ENCODE peak calls at places on chromosomes 6 and 20, in nine cellular contexts. K, S, D, H, R, M, V, L and X are unnamed samples. For H3K4me1, the result is how much of the 10 kb centered on the place peaks cover.

GRCh38 chr6:34919651-34920050 is 30.6 kb downstream of the ANKS1A start:
- DNase-seq in K (no peak), S (no peak), D (no peak), H (peak), R (no peak), M (no peak), V (no peak), L (peak), X (no peak)

GRCh38 chr20:59720013-59720412 is 115.7 kb downstream of the PHACTR3 start:
- DNase-seq in K (no peak), S (no peak), D (no peak), H (no peak), R (no peak), M (no peak), V (no peak), L (no peak), X (no peak)

GRCh38 chr6:54654376-54654775 is 192.2 kb upstream of the FAM83B start:
- DNase-seq in K (no peak), S (no peak), D (no peak), H (no peak), R (no peak), M (no peak), V (peak), L (no peak), X (no peak)

GRCh38 chr6:167898673-167899311 is 72.1 kb downstream of the AFDN start:
- DNase-seq in K (no peak), S (peak), D (peak), H (peak), R (no peak), M (no peak), V (peak), L (peak), X (no peak)

GRCh38 chr6:53547166-53547814 is 2.4 kb upstream of the GCLC start:
- DNase-seq in K (no peak), S (peak), D (peak), H (no peak), R (no peak), M (no peak), V (no peak), L (no peak), X (no peak)

GRCh38 chr6:28871335-28872156 is 52.2 kb downstream of the TRIM27 start:
- DNase-seq in K (no peak), S (no peak), D (no peak), H (no peak), R (no peak), M (no peak), V (no peak), L (no peak), X (no peak)

GRCh38 chr6:36269834-36270705 is at the start of gene PNPLA1:
- DNase-seq in K (no peak), S (no peak), D (no peak), H (no peak), R (no peak), M (no peak), V (no peak), L (no peak), X (no peak)

GRCh38 chr6:10402648-10403311 is 12.1 kb downstream of the TFAP2A start:
- DNase-seq in K (no peak), S (no peak), D (no peak), H (no peak), R (no peak), M (no peak), V (no peak), L (no peak), X (no peak)

GRCh38 chr6:158548418-158549161 is 11.3 kb upstream of the TMEM181 start:
- DNase-seq in K (no peak), S (no peak), D (no peak), H (no peak), R (no peak), M (no peak), V (no peak), L (no peak), X (no peak)

GRCh38 chr6:79167931-79168694 is 66.4 kb downstream of the HMGN3 start:
- DNase-seq in K (no peak), S (no peak), D (no peak), H (peak), R (no peak), M (no peak), V (no peak), L (peak), X (no peak)

GRCh38 chr20:53677447-53678314 is 84.0 kb upstream of the ZNF217 start:
- DNase-seq in K (no peak), S (peak), D (no peak), H (peak), R (peak), M (no peak), V (peak), L (peak), X (no peak)

GRCh38 chr6:113361014-113361645 is 496.0 kb upstream of the MARCKS start:
- DNase-seq in K (no peak), S (no peak), D (no peak), H (peak), R (no peak), M (no peak), V (no peak), L (peak), X (no peak)

GRCh38 chr20:32943490-32944052 is 60.7 kb downstream of the SUN5 start:
- DNase-seq in K (no peak), S (no peak), D (no peak), H (no peak), R (no peak), M (no peak), V (no peak), L (no peak), X (no peak)

GRCh38 chr6:75217203-75217602 is 11.3 kb upstream of the COL12A1 start:
- DNase-seq in K (no peak), S (no peak), D (no peak), H (peak), R (no peak), M (no peak), V (no peak), L (peak), X (no peak)

GRCh38 chr20:20894753-20895152 is 182.3 kb upstream of the RALGAPA2 start:
- DNase-seq in K (peak), S (no peak), D (no peak), H (no peak), R (peak), M (peak), V (no peak), L (no peak), X (no peak)

GRCh38 chr6:133964052-133964451 is 11.0 kb downstream of the TBPL1 start:
- DNase-seq in K (no peak), S (no peak), D (no peak), H (peak), R (no peak), M (no peak), V (no peak), L (peak), X (no peak)

GRCh38 chr20:60254901-60255411 is 296.7 kb downstream of the CDH26 start:
- DNase-seq in K (no peak), S (no peak), D (no peak), H (peak), R (no peak), M (no peak), V (no peak), L (no peak), X (no peak)

GRCh38 chr6:150766201-150766997 is 99.1 kb upstream of the MTHFD1L start:
- DNase-seq in K (no peak), S (no peak), D (no peak), H (peak), R (no peak), M (peak), V (no peak), L (no peak), X (peak)

GRCh38 chr6:38638941-38639497 is 710 bp downstream of the BTBD9 start:
- DNase-seq in K (no peak), S (peak), D (peak), H (peak), R (no peak), M (no peak), V (peak), L (peak), X (no peak)

GRCh38 chr6:46923476-46923875 is 1.7 kb upstream of the ADGRF5 start:
- DNase-seq in K (no peak), S (no peak), D (no peak), H (no peak), R (peak), M (no peak), V (no peak), L (no peak), X (no peak)

GRCh38 chr20:8627386-8628030 is 441.4 kb upstream of the PLCB4 start:
- DNase-seq in K (no peak), S (no peak), D (no peak), H (peak), R (no peak), M (no peak), V (no peak), L (peak), X (peak)

GRCh38 chr6:18835976-18836375 is 448.8 kb downstream of the RNF144B start:
- DNase-seq in K (no peak), S (no peak), D (no peak), H (no peak), R (no peak), M (no peak), V (no peak), L (no peak), X (no peak)

GRCh38 chr6:45637611-45638257 is 260.0 kb upstream of the SUPT3H start:
- DNase-seq in K (peak), S (peak), D (no peak), H (no peak), R (no peak), M (no peak), V (no peak), L (no peak), X (no peak)

GRCh38 chr6:34809914-34810882 is 18.3 kb downstream of the BLTP3A start:
- DNase-seq in K (no peak), S (no peak), D (no peak), H (no peak), R (no peak), M (no peak), V (no peak), L (peak), X (no peak)

GRCh38 chr6:50141100-50141499 is 91.4 kb upstream of the DEFB112 start:
- DNase-seq in K (no peak), S (no peak), D (no peak), H (no peak), R (no peak), M (no peak), V (no peak), L (no peak), X (no peak)

GRCh38 chr20:44692932-44693476 is 22.2 kb upstream of the CCN5 start:
- DNase-seq in K (peak), S (peak), D (no peak), H (peak), R (peak), M (peak), V (peak), L (peak), X (peak)

GRCh38 chr6:165060636-165061190 is 248.7 kb downstream of the C6orf118 start:
- DNase-seq in K (no peak), S (no peak), D (no peak), H (no peak), R (no peak), M (no peak), V (no peak), L (no peak), X (no peak)

GRCh38 chr6:46605091-46605797 is 47.4 kb downstream of the CYP39A1 start:
- DNase-seq in K (no peak), S (no peak), D (peak), H (no peak), R (no peak), M (no peak), V (no peak), L (no peak), X (no peak)

GRCh38 chr6:111669326-111669725 is 63.6 kb upstream of the TRAF3IP2 start:
- DNase-seq in K (no peak), S (no peak), D (no peak), H (no peak), R (no peak), M (no peak), V (no peak), L (no peak), X (no peak)

GRCh38 chr6:111602481-111603404 is 2.9 kb downstream of the TRAF3IP2 start:
- DNase-seq in K (no peak), S (peak), D (no peak), H (peak), R (peak), M (peak), V (peak), L (peak), X (peak)

GRCh38 chr20:39775110-39775509 is 813.0 kb downstream of the DHX35 start:
- DNase-seq in K (peak), S (no peak), D (no peak), H (peak), R (peak), M (peak), V (no peak), L (no peak), X (peak)

GRCh38 chr20:19419420-19419819 is 207.0 kb downstream of the SLC24A3 start:
- DNase-seq in K (no peak), S (no peak), D (no peak), H (no peak), R (no peak), M (no peak), V (no peak), L (no peak), X (no peak)

GRCh38 chr20:33656010-33656782 is 5.9 kb upstream of the C20orf144 start:
- DNase-seq in K (no peak), S (no peak), D (no peak), H (no peak), R (no peak), M (no peak), V (no peak), L (no peak), X (no peak)

GRCh38 chr20:64232794-64233193 is 22.8 kb upstream of the PCMTD2 start:
- DNase-seq in K (no peak), S (no peak), D (no peak), H (no peak), R (peak), M (peak), V (no peak), L (no peak), X (no peak)

GRCh38 chr20:64057628-64058498 is 5.1 kb upstream of the TCEA2 start:
- DNase-seq in K (peak), S (peak), D (peak), H (peak), R (peak), M (peak), V (peak), L (peak), X (peak)

GRCh38 chr6:159996626-159997497 is 28.0 kb downstream of the IGF2R start:
- DNase-seq in K (no peak), S (no peak), D (no peak), H (no peak), R (no peak), M (no peak), V (no peak), L (no peak), X (no peak)

GRCh38 chr6:43391448-43392031 is 22.1 kb upstream of the ZNF318 start:
- DNase-seq in K (no peak), S (peak), D (no peak), H (no peak), R (no peak), M (no peak), V (no peak), L (peak), X (no peak)

DNA sequence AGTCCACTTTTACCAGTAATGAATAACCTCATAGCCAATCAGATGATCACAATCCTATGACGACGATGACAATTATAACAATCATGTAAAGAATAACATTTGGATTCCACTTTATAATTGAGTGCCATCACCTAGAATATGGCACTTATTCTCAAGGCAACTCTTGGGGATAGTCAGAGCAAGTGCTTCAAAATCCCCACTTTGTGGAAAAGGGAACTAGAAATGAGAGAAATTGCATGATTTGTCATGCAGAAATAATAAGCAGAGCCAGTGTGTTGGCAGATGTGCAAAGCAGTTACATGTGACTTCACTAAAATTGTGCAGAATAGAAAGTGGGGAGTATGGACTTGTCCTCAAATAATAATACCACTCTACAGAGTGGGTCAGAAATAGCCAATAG is 41.3 kb downstream of the FRK start:
- DNase-seq in K (no peak), S (no peak), D (no peak), H (no peak), R (no peak), M (no peak), V (no peak), L (no peak), X (no peak)
- H3K4me1 ChIP-seq in K (under half), S (under half), D (under half), H (under half), R (under half), M (under half), V (under half), L (under half), X (under half)

DNA sequence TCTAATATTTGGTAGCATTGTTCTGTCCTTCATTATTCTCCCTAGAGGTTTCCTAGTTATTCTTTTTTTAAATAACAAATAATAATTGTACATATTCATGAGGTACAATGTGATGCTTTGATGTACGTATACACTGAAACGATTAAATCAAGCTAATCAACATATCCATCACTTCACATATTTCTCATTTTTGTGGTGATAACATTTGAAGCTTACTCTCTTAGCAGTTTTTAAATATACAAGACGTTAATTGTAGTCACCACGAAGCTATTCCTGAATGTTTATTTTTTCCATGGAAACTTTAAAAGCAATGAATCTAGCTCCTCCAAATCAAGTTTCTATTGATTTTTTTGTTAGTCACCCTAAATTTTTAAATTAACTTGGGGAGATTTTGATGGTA is 116.5 kb upstream of the PRND start:
- DNase-seq in K (no peak), S (no peak), D (no peak), H (no peak), R (no peak), M (no peak), V (no peak), L (peak), X (no peak)
- H3K4me1 ChIP-seq in K (under half), S (under half), D (under half), H (under half), R (under half), M (under half), V (under half), L (under half), X (under half)

GRCh38 chr6:25402125-25402524 is 123.0 kb downstream of the CARMIL1 start:
- DNase-seq in K (no peak), S (no peak), D (no peak), H (no peak), R (no peak), M (no peak), V (no peak), L (no peak), X (no peak)

GRCh38 chr6:25403150-25403549 is 124.0 kb downstream of the CARMIL1 start:
- DNase-seq in K (no peak), S (no peak), D (peak), H (no peak), R (no peak), M (no peak), V (no peak), L (no peak), X (no peak)

GRCh38 chr6:25404693-25405169 is 125.6 kb downstream of the CARMIL1 start:
- DNase-seq in K (no peak), S (no peak), D (peak), H (no peak), R (no peak), M (no peak), V (peak), L (no peak), X (no peak)

GRCh38 chr6:25405442-25405841 is 126.3 kb downstream of the CARMIL1 start:
- DNase-seq in K (no peak), S (no peak), D (peak), H (no peak), R (no peak), M (no peak), V (no peak), L (no peak), X (no peak)

GRCh38 chr6:25404094-25404493 is 124.9 kb downstream of the CARMIL1 start:
- DNase-seq in K (no peak), S (no peak), D (peak), H (no peak), R (no peak), M (no peak), V (no peak), L (no peak), X (no peak)
- H3K4me1 ChIP-seq in K (under half), S (under half), D (half or more), H (under half), R (under half), M (under half), V (under half), L (under half), X (under half)

DNA sequence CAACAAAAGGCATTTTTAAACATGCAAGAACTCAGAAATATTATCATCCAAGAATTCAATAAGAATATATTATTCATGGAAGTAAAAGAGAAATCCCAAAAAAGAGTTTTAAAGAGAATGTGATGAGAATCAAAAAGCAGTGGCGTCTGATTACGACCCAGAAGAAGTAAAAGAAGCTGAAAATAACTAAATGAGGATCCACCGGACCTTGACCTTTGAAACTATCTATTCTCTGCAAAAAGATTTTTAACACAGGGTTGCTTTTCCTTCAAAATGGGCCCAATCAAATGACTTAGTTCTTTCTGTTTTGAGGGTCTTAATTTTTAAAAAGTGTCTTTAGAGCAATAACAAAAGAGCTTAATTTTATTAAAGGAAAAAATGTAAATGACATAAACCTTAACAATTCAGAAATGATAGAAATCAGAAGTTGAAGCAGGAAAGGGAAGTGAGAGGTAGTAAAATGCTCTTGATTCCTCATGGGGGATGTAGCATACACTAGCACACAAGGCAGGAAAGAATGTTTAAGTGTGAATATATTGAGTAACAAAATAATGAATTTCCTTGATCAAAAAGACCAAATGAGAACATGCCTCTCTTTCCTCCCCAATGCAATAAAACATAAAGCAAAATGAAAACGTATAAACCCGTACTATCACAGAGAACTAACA is 223.1 kb upstream of the PRDM1 start:
- DNase-seq in K (no peak), S (no peak), D (no peak), H (no peak), R (no peak), M (no peak), V (no peak), L (no peak), X (no peak)
- H3K4me1 ChIP-seq in K (under half), S (under half), D (under half), H (under half), R (under half), M (under half), V (under half), L (under half), X (under half)

DNA sequence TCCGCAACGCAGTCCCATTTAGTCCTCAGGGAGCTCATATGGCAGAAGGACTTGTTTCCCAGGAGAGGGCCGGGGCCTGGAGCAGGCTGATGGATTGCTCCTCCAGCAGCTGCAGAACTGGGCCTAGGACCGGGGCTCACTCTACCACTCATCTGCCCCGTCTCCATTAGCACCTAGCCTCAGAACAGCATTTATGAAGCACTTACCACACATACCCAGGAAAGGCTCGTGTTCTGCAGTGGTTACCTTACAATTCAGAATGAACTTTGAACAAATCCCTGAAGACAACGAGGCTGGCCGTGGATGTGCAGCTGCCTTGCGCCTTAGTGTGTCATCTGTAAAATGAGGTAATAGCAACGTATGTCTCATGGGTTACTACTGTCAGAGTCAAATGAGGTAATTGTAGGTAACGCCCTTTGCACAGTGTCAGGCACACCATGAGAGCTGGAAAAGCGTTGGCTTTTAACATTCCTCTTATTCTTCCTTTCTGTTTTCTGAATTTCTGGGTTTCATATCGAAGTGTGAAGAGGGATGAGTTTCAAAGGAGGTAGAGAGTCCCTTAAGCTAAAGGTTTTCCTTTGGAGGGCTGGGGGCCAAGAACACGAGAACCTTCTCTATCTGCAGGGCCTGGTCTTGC is 46.3 kb upstream of the CD93 start:
- DNase-seq in K (no peak), S (peak), D (no peak), H (no peak), R (no peak), M (no peak), V (peak), L (no peak), X (no peak)
- H3K4me1 ChIP-seq in K (under half), S (under half), D (under half), H (under half), R (under half), M (under half), V (under half), L (under half), X (half or more)

GRCh38 chr20:50842821-50843220 is 48.0 kb downstream of the BCAS4 start:
- DNase-seq in K (no peak), S (no peak), D (no peak), H (no peak), R (no peak), M (no peak), V (no peak), L (no peak), X (no peak)
- H3K4me1 ChIP-seq in K (under half), S (under half), D (under half), H (under half), R (under half), M (under half), V (under half), L (under half), X (under half)

GRCh38 chr20:14334306-14334930 is 3.0 kb downstream of the FLRT3 start:
- DNase-seq in K (no peak), S (peak), D (peak), H (peak), R (no peak), M (no peak), V (peak), L (peak), X (no peak)
- H3K4me1 ChIP-seq in K (under half), S (under half), D (under half), H (under half), R (under half), M (under half), V (under half), L (under half), X (under half)